ENCODE peak calls at places on chromosomes 12 and 14, in four cellular contexts. Q is upper lobe of right lung, B is fibroblast of pulmonary artery, C is choroid plexus epithelial cell. R is an unnamed sample.

GRCh38 chr12:124523071-124523470 is 44.3 kb downstream of the NCOR2 start:
- DNase-seq in Q (no peak), B (no peak), C (no peak), R (no peak)

GRCh38 chr14:105919458-105920150 is 393.2 kb downstream of the TMEM121 start:
- DNase-seq in Q (peak; percentile 52), B (no peak), C (no peak), R (no peak)

GRCh38 chr12:6368906-6369525 is 6.3 kb downstream of the SCNN1A start:
- DNase-seq in Q (no peak), B (no peak), C (no peak), R (no peak)

GRCh38 chr12:124475295-124476010 is 92.0 kb downstream of the NCOR2 start:
- DNase-seq in Q (no peak), B (no peak), C (no peak), R (no peak)

GRCh38 chr12:26471560-26471959 is 276.2 kb downstream of the SSPN start:
- DNase-seq in Q (no peak), B (peak; percentile 38), C (peak; percentile 64), R (no peak)

GRCh38 chr12:75366629-75367028 is 24.3 kb upstream of the GLIPR1L2 start:
- DNase-seq in Q (no peak), B (no peak), C (peak; percentile 52), R (no peak)

GRCh38 chr12:119410396-119410795 is 75.9 kb downstream of the CCDC60 start:
- DNase-seq in Q (no peak), B (no peak), C (no peak), R (no peak)

GRCh38 chr12:129559756-129560155 is 344.1 kb downstream of the TMEM132D start:
- DNase-seq in Q (no peak), B (no peak), C (no peak), R (no peak)

GRCh38 chr12:11927311-11927935 is 143.3 kb upstream of the BCL2L14 start:
- DNase-seq in Q (no peak), B (peak; percentile 75), C (peak; percentile 79), R (no peak)

GRCh38 chr12:19771858-19772257 is 332.6 kb downstream of the AEBP2 start:
- DNase-seq in Q (no peak), B (peak; percentile 86), C (peak; percentile 80), R (no peak)

GRCh38 chr14:102264355-102264754 is 40.6 kb downstream of the MOK start:
- DNase-seq in Q (no peak), B (peak; percentile 68), C (no peak), R (no peak)

GRCh38 chr14:96143906-96144305 is 60.7 kb upstream of the BDKRB2 start:
- DNase-seq in Q (no peak), B (no peak), C (no peak), R (no peak)

GRCh38 chr14:105865266-105865903 is 339.0 kb downstream of the TMEM121 start:
- DNase-seq in Q (no peak), B (no peak), C (no peak), R (no peak)

GRCh38 chr12:88805692-88806091 is 225.4 kb upstream of the KITLG start:
- DNase-seq in Q (no peak), B (no peak), C (no peak), R (no peak)

GRCh38 chr12:43882578-43883178 is 46.8 kb downstream of the TMEM117 start:
- DNase-seq in Q (no peak), B (peak; percentile 80), C (peak; percentile 87), R (no peak)

GRCh38 chr12:100427078-100427477 is 46.6 kb upstream of the NR1H4 start:
- DNase-seq in Q (no peak), B (peak; percentile 33), C (peak; percentile 90), R (no peak)

GRCh38 chr14:72929316-72930080 is 3.2 kb downstream of the DCAF4 start:
- DNase-seq in Q (no peak), B (no peak), C (no peak), R (no peak)

GRCh38 chr12:48084066-48084465 is 21.8 kb downstream of the SENP1 start:
- DNase-seq in Q (no peak), B (peak; percentile 43), C (peak; percentile 62), R (no peak)

GRCh38 chr12:57983150-57983857 is 41.9 kb downstream of the ATP23 start:
- DNase-seq in Q (no peak), B (peak; percentile 77), C (peak; percentile 86), R (peak; percentile 30)

GRCh38 chr14:50821471-50822464 is 9.2 kb downstream of the NIN start:
- DNase-seq in Q (peak; percentile 76), B (no peak), C (no peak), R (no peak)

GRCh38 chr12:129298921-129299320 is 445.6 kb downstream of the GLT1D1 start:
- DNase-seq in Q (no peak), B (no peak), C (no peak), R (no peak)

GRCh38 chr14:79732911-79733310 is 478.4 kb downstream of the DIO2 start:
- DNase-seq in Q (no peak), B (peak; percentile 17), C (peak; percentile 46), R (no peak)

GRCh38 chr14:84646791-84647500 is 883.0 kb upstream of the FLRT2 start:
- DNase-seq in Q (no peak), B (peak; percentile 54), C (peak; percentile 92), R (no peak)

GRCh38 chr14:79306546-79306945 is 904.8 kb downstream of the DIO2 start:
- DNase-seq in Q (no peak), B (no peak), C (no peak), R (no peak)

GRCh38 chr12:48671231-48671856 is 10.7 kb downstream of the KANSL2 start:
- DNase-seq in Q (no peak), B (no peak), C (no peak), R (no peak)

GRCh38 chr12:93061414-93062099 is 132.5 kb upstream of the EEA1 start:
- DNase-seq in Q (no peak), B (no peak), C (peak; percentile 38), R (no peak)

GRCh38 chr14:100396266-100396795 is 73.2 kb downstream of the SLC25A47 start:
- DNase-seq in Q (no peak), B (no peak), C (no peak), R (no peak)

GRCh38 chr12:76226397-76226796 is 121.8 kb downstream of the BBS10 start:
- DNase-seq in Q (no peak), B (peak; percentile 94), C (peak; percentile 45), R (no peak)

GRCh38 chr12:32270818-32271710 is 128.3 kb upstream of the FGD4 start:
- DNase-seq in Q (no peak), B (peak; percentile 33), C (peak; percentile 70), R (peak; percentile 43)

GRCh38 chr14:68566075-68566474 is 226.8 kb downstream of the ZFP36L1 start:
- DNase-seq in Q (no peak), B (no peak), C (no peak), R (no peak)

GRCh38 chr12:105334568-105334967 is 4.1 kb downstream of the C12orf75 start:
- DNase-seq in Q (no peak), B (no peak), C (peak; percentile 65), R (no peak)

GRCh38 chr14:58732387-58732786 is 94.6 kb downstream of the DACT1 start:
- DNase-seq in Q (no peak), B (no peak), C (no peak), R (no peak)

GRCh38 chr12:2959508-2960431 is 573 bp downstream of the TEAD4 start:
- DNase-seq in Q (peak; percentile 82), B (peak; percentile 63), C (peak; percentile 48), R (peak; percentile 59)

GRCh38 chr12:85278598-85279448 is 1.2 kb upstream of the ALX1 start:
- DNase-seq in Q (no peak), B (no peak), C (no peak), R (peak; percentile 26)

GRCh38 chr12:124828264-124829007 is 35.2 kb downstream of the SCARB1 start:
- DNase-seq in Q (no peak), B (no peak), C (peak; percentile 73), R (no peak)

GRCh38 chr14:20855652-20856291 is 35.4 kb upstream of the RNASE3 start:
- DNase-seq in Q (no peak), B (peak; percentile 81), C (peak; percentile 89), R (no peak)

DNA sequence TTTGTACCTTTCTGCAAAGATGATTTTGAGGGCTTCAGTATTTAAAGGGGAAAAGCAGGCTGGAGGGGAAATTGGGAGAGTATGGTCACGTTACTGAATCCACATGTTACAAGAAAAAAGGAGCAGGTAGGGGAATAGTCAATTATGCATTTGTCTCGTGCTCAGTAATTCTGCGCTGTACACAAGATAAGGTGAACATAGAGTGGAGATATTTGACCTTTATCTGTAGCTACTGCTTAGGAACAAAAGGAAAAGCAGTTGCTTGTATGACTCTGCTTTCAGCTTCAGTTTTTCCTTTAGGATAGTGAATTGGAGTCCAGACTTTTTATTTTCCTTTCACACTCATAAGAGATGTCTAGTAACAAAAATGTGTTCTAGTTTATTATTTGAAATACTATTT is 49.8 kb downstream of the FBXO33 start:
- DNase-seq in Q (no peak), B (no peak), C (no peak), R (no peak)
- TF ChIP-seq CTCF in Q (no peak), B (no peak), C (no peak), R (no peak)

GRCh38 chr14:23299558-23299957 is 3.1 kb downstream of the PPP1R3E start:
- DNase-seq in Q (no peak), B (peak; percentile 73), C (peak; percentile 77), R (no peak)
- TF ChIP-seq CTCF in Q (peak; percentile 29), B (peak; percentile 43), C (peak; percentile 52), R (peak; percentile 4)

GRCh38 chr14:88565427-88565826 is 2.6 kb downstream of the ZC3H14 start:
- DNase-seq in Q (no peak), B (no peak), C (no peak), R (no peak)

GRCh38 chr14:88562831-88563686 is at the start of gene ZC3H14:
- DNase-seq in Q (peak; percentile 93), B (peak; percentile 88), C (peak; percentile 88), R (peak; percentile 92)

GRCh38 chr14:88563845-88564244 is 1.0 kb downstream of the ZC3H14 start:
- DNase-seq in Q (no peak), B (no peak), C (no peak), R (no peak)

GRCh38 chr14:88559852-88560251 is 3.0 kb upstream of the ZC3H14 start:
- DNase-seq in Q (no peak), B (peak; percentile 69), C (peak; percentile 79), R (no peak)

DNA sequence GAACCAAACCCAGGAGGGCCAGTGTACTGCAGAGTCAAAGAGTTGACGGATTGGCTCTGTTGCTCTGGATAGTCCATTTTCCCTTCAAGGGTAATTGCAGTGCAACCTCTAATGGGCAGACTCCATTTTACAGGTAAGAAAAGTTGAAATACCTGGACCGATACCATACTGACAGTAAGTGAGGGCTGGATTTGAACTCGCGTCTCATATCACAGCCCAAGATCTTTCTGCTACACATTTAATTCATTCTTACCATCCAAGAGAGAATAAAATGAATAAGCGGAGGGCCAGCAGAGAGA is 356 bp upstream of the ZC3H14 start:
- DNase-seq in Q (no peak), B (no peak), C (no peak), R (no peak)
- TF ChIP-seq CTCF in Q (no peak), B (no peak), C (no peak), R (no peak)

GRCh38 chr14:60656755-60657608 is 7.7 kb upstream of the SIX1 start:
- DNase-seq in Q (peak; percentile 78), B (peak; percentile 70), C (peak; percentile 82), R (peak; percentile 81)
- TF ChIP-seq CTCF in Q (peak; percentile 36), B (peak; percentile 46), C (peak; percentile 70), R (no peak)

DNA sequence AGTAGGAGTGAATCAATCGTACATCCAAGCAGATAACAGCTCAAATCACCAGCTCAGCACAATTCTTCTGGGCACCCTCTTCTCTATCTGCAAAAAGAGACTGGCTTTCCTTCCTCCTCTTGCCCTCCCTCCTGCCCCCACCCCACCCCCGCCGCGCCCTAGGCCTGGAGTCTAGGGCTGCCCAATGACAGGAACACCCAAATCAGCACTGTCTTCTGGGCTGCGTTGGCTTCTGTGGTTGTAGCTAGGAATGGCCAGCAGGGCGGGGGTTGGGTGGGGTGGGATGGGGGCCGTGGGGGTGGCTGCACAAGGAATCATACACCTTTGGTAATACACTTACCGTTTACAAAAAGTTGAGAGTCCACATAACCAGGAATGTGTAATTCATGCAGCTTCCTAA is 28.0 kb upstream of the TMCC3 start:
- DNase-seq in Q (no peak), B (no peak), C (no peak), R (no peak)
- TF ChIP-seq CTCF in Q (no peak), B (no peak), C (no peak), R (no peak)

R was measured in glutamatergic neuron.